ENCODE peak calls at places on chromosomes 12 and 14, in five cellular contexts. W is CD8-positive, alpha-beta T cell; B is transverse colon; J is CD4-positive, CD25-positive, alpha-beta regulatory T cell; E is OCI-LY7. N is an unnamed sample.

GRCh38 chr12:8089718-8090117 is 7.6 kb downstream of the NECAP1 start:
- DNase-seq in W (no peak), B (no peak), J (no peak), E (no peak), N (no peak)

GRCh38 chr12:119365451-119365850 is 30.9 kb downstream of the CCDC60 start:
- DNase-seq in W (no peak), B (no peak), J (no peak), E (no peak), N (no peak)

GRCh38 chr14:33686218-33686617 is 264.7 kb downstream of the EGLN3 start:
- DNase-seq in W (no peak), B (no peak), J (no peak), E (no peak), N (no peak)

GRCh38 chr14:99413172-99413571 is 67.5 kb downstream of the SETD3 start:
- DNase-seq in W (no peak), B (no peak), J (no peak), E (no peak), N (no peak)

GRCh38 chr14:75861161-75861621 is 120.6 kb downstream of the TGFB3 start:
- DNase-seq in W (no peak), B (no peak), J (no peak), E (no peak), N (no peak)

GRCh38 chr12:11855993-11856374 is 206.5 kb downstream of the ETV6 start:
- DNase-seq in W (no peak), B (no peak), J (no peak), E (no peak), N (no peak)

GRCh38 chr14:61474021-61474420 is 152.6 kb downstream of the PRKCH start:
- DNase-seq in W (no peak), B (no peak), J (no peak), E (no peak), N (no peak)

GRCh38 chr14:32399920-32400319 is 70.8 kb downstream of the AKAP6 start:
- DNase-seq in W (no peak), B (no peak), J (no peak), E (no peak), N (no peak)

GRCh38 chr12:15534870-15535269 is 212.6 kb downstream of the PTPRO start:
- DNase-seq in W (no peak), B (no peak), J (no peak), E (no peak), N (no peak)

GRCh38 chr12:40098406-40099145 is 7.3 kb downstream of the SLC2A13 start:
- DNase-seq in W (no peak), B (peak; percentile 35), J (no peak), E (no peak), N (no peak)

GRCh38 chr12:9792961-9793617 is 32.4 kb upstream of the CD69 start:
- DNase-seq in W (no peak), B (no peak), J (no peak), E (no peak), N (no peak)

GRCh38 chr12:24728366-24728765 is 220.5 kb downstream of the BCAT1 start:
- DNase-seq in W (no peak), B (no peak), J (no peak), E (peak; percentile 55), N (no peak)

GRCh38 chr12:22759769-22760674 is 135.1 kb downstream of the ETNK1 start:
- DNase-seq in W (no peak), B (no peak), J (no peak), E (no peak), N (no peak)

GRCh38 chr12:25558566-25558965 is 5.5 kb upstream of the LMNTD1 start:
- DNase-seq in W (no peak), B (no peak), J (no peak), E (no peak), N (no peak)

GRCh38 chr12:89067436-89067835 is 284.9 kb downstream of the DUSP6 start:
- DNase-seq in W (no peak), B (no peak), J (no peak), E (no peak), N (no peak)

GRCh38 chr12:117294206-117294605 is 67.2 kb downstream of the NOS1 start:
- DNase-seq in W (no peak), B (no peak), J (no peak), E (no peak), N (no peak)

GRCh38 chr14:31855262-31855661 is 221.8 kb upstream of the ARHGAP5 start:
- DNase-seq in W (no peak), B (no peak), J (no peak), E (no peak), N (no peak)

GRCh38 chr12:83084516-83085234 is 398.0 kb downstream of the TMTC2 start:
- DNase-seq in W (no peak), B (no peak), J (no peak), E (no peak), N (no peak)

GRCh38 chr12:47705239-47705570 is 625 bp downstream of the RPAP3 start:
- DNase-seq in W (no peak), B (no peak), J (no peak), E (no peak), N (no peak)

DNA sequence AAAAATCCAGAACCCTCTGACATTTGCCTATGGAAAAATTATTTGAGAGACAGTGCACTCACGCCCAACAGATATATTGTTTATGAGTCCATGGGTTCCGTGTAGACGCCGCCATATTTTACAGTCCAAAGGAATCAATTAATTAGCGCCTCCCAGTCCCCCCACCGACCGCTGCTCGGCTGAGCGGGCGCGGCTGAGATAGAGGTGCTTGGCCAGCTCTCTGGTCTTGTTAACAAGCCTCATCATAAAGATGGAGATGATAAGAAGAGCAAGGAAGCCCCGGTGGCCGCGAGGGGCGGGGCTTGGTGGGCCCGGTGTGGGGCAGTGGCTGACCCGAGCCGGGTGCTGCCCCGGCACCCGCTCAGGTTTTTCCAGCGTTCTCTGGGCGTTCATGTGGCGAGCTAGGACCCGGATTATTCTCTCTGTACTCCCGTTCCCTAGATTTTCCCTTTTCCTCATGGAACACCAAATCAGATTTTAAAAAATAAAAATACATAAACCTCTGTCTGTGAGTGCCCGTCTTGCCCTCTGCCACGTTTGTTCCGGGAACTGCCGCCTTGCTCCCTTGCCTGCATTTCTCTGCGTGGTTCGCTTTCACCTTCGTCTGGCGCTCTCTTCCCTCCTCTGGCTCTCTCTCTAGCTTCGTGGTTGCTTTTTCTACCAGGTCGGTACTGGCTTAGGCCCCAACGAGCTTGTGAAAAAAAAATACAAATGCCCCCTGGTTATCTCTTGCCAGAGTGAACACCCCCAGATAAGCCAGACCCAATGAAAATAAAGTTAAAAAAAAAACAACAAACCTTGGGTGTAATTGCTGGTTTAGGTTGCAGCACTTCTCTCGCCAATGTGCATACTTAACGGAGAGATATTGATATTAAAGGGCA is 9.0 kb downstream of the HOXC12 start:
- DNase-seq in W (no peak), B (no peak), J (no peak), E (no peak), N (no peak)
- H3K4me1 ChIP-seq in W (peaks cover 27% of the 10 kb centered on the region), B (no peaks in the 10 kb centered on the region), J (peaks cover 25% of the 10 kb centered on the region), E (peaks cover 14% of the 10 kb centered on the region), N (no peaks in the 10 kb centered on the region)

GRCh38 chr12:27333311-27334009 is 824 bp downstream of the BMAL2 start:
- DNase-seq in W (no peak), B (peak; percentile 40), J (peak; percentile 62), E (no peak), N (peak; percentile 53)

GRCh38 chr12:27335364-27336145 is 2.9 kb downstream of the BMAL2 start:
- DNase-seq in W (no peak), B (no peak), J (no peak), E (no peak), N (no peak)

GRCh38 chr12:27332407-27333310 is at the start of gene BMAL2:
- DNase-seq in W (no peak), B (peak; percentile 47), J (peak; percentile 53), E (peak; percentile 5), N (peak; percentile 19)

GRCh38 chr12:27334721-27335082 is 2.1 kb downstream of the BMAL2 start:
- DNase-seq in W (no peak), B (no peak), J (no peak), E (no peak), N (no peak)

DNA sequence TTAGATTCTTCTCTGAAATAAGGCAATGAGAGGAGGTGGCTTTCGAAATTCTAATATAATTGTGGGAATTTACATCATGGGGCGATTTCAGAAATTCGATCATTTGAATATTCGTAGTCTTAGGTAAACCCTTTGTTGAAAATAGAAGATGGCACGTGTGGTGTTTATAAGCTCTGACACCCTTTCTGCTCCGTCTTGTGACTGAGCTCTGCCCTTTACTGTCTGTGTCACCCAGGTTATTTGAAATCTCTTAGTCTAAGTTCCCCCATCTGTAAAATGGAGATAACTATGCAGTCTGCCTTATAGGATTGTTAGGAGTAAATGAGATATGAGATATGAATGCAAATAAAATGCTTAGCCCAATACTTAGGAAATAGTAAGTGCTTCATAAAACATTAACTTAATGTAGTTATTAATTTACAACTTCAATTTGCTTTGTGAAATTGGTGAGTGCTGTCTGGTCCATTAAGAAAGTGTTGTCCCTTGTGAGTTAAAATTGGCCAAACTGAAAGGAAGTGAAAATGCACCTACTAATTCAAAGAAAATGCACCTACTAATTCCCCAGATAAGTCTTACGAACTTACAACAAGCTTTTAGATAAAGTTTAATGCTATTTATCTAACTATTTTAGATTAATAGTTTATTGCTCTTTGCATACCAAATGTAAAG is 1.6 kb downstream of the BMAL2 start:
- DNase-seq in W (no peak), B (no peak), J (no peak), E (no peak), N (peak; percentile 58)
- H3K27ac ChIP-seq in W (no peak overlapping the region), B (no peak overlapping the region), J (no peak overlapping the region), E (no peak overlapping the region), N (no peak overlapping the region)

DNA sequence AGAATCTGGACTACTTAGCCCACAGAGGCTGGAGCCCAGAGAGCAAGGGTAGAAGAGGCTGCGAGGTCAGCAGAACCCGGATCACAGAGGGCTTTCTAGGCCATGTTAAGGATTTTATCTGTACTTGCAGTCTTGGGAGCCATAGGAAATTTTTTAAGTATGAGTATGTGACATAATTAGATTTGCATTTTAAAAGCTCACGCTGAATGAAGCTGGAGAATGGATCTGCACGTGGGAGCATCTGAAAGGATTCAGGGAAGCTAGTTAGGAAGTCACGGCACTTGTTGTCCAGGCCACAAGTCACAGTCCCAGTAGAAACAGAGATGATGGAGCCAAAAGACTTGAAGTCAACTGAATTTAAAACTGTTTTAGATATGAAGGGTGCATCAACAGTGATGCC is 14.1 kb downstream of the CORO1C start:
- DNase-seq in W (no peak), B (no peak), J (no peak), E (no peak), N (no peak)
- H3K4me1 ChIP-seq in W (no peaks in the 10 kb centered on the region), B (peaks cover 43% of the 10 kb centered on the region), J (no peaks in the 10 kb centered on the region), E (peaks cover 35% of the 10 kb centered on the region), N (peaks cover 6% of the 10 kb centered on the region)

GRCh38 chr12:75910452-75910722 is 121.2 kb downstream of the PHLDA1 start:
- DNase-seq in W (no peak), B (no peak), J (no peak), E (no peak), N (no peak)
- H3K27ac ChIP-seq in W (no peak overlapping the region), B (no peak overlapping the region), J (no peak overlapping the region), E (no peak overlapping the region), N (no peak overlapping the region)

N was measured in small intestine.